ENCODE peak calls at places on chromosome 20, in ten cellular contexts. W is spleen; J is A549; B is CD4-positive, alpha-beta T cell; T is chondrocyte; D is activated B cell treated with CpG ODN at 0.5 μM for 24 hours; C is psoas muscle; Z is natural killer cell; G is PC-9; A is Panc1. Y is an unnamed sample.

GRCh38 chr20:34824861-34825529 is 456 bp downstream of the NCOA6 start:
- DNase-seq in J (peak), C (peak), W (peak), G (no peak), D (peak), A (no peak), T (no peak), Z (peak), B (peak), Y (peak)

GRCh38 chr20:4781637-4782349 is 60.1 kb downstream of the PRND start:
- DNase-seq in G (no peak), Z (no peak), B (no peak), A (no peak), D (no peak), W (no peak), T (no peak), C (no peak), J (no peak), Y (no peak)

GRCh38 chr20:49323622-49324238 is 45.9 kb upstream of the ZNFX1 start:
- DNase-seq in T (no peak), B (peak), W (no peak), D (no peak), C (no peak), J (no peak), Z (no peak), A (no peak), G (peak), Y (no peak)

GRCh38 chr20:10002871-10003270 is 31.9 kb upstream of the ANKEF1 start:
- DNase-seq in B (no peak), W (no peak), D (no peak), A (no peak), C (no peak), Z (no peak), G (no peak), J (no peak), T (no peak), Y (no peak)

GRCh38 chr20:14707026-14707680 is 369.7 kb upstream of the FLRT3 start:
- DNase-seq in T (no peak), G (no peak), B (no peak), J (no peak), C (no peak), Z (no peak), A (no peak), D (no peak), W (no peak), Y (no peak)

GRCh38 chr20:1876975-1877603 is 18.1 kb upstream of the SIRPA start:
- DNase-seq in A (no peak), T (no peak), W (no peak), G (no peak), D (no peak), J (peak), Z (no peak), B (no peak), C (peak), Y (no peak)

GRCh38 chr20:19977373-19977770 is 39.8 kb upstream of the NAA20 start:
- DNase-seq in B (no peak), W (no peak), J (no peak), C (peak), G (no peak), D (no peak), A (no peak), T (no peak), Z (no peak), Y (no peak)

GRCh38 chr20:51372176-51372803 is 170.2 kb downstream of the NFATC2 start:
- DNase-seq in Z (peak), J (peak), G (peak), B (peak), W (peak), D (peak), C (peak), A (no peak), T (no peak), Y (peak)

GRCh38 chr20:44069203-44069931 is 117.6 kb downstream of the JPH2 start:
- DNase-seq in T (no peak), B (peak), Z (peak), J (no peak), W (peak), D (peak), G (no peak), A (no peak), C (no peak), Y (no peak)

GRCh38 chr20:31967830-31968249 is at the start of gene XKR7:
- DNase-seq in A (no peak), D (no peak), C (no peak), B (no peak), W (peak), G (no peak), Z (no peak), T (no peak), J (no peak), Y (no peak)

GRCh38 chr20:36184816-36185776 is 30.6 kb downstream of the EPB41L1 start:
- DNase-seq in D (no peak), C (no peak), J (no peak), W (no peak), G (no peak), T (no peak), Z (no peak), A (no peak), B (no peak), Y (no peak)

GRCh38 chr20:13022401-13023170 is 13.8 kb downstream of the SPTLC3 start:
- DNase-seq in A (no peak), Z (no peak), B (no peak), D (no peak), T (no peak), J (no peak), G (no peak), W (no peak), C (no peak), Y (no peak)

GRCh38 chr20:11216451-11217314 is 542.9 kb upstream of the JAG1 start:
- DNase-seq in D (no peak), A (no peak), T (no peak), C (no peak), W (no peak), B (no peak), J (peak), G (no peak), Z (no peak), Y (no peak)

GRCh38 chr20:19022118-19022575 is 190.3 kb upstream of the SLC24A3 start:
- DNase-seq in T (no peak), C (no peak), J (no peak), G (no peak), W (no peak), A (no peak), Z (no peak), B (no peak), D (no peak), Y (no peak)

GRCh38 chr20:1631309-1632227 is 11.8 kb upstream of the SIRPB1 start:
- DNase-seq in Z (no peak), G (peak), T (no peak), J (no peak), W (no peak), A (no peak), C (no peak), D (no peak), B (no peak), Y (no peak)

GRCh38 chr20:34294563-34294962 is 8.6 kb downstream of the AHCY start:
- DNase-seq in Z (no peak), B (no peak), T (no peak), J (no peak), C (no peak), D (no peak), G (no peak), W (no peak), A (no peak), Y (no peak)

GRCh38 chr20:44632103-44632752 is 19.3 kb downstream of the ADA start:
- DNase-seq in B (no peak), Z (no peak), W (no peak), A (no peak), D (no peak), T (no peak), C (no peak), J (no peak), G (no peak), Y (no peak)

GRCh38 chr20:20003088-20003954 is 13.8 kb upstream of the NAA20 start:
- DNase-seq in T (no peak), G (no peak), Z (no peak), A (no peak), W (no peak), B (no peak), D (no peak), J (no peak), C (no peak), Y (no peak)

GRCh38 chr20:10978713-10979112 is 304.9 kb upstream of the JAG1 start:
- DNase-seq in A (no peak), D (no peak), W (no peak), G (no peak), B (no peak), J (no peak), Z (no peak), C (peak), T (no peak), Y (no peak)

GRCh38 chr20:25081065-25081729 is 744 bp downstream of the VSX1 start:
- DNase-seq in Z (no peak), B (peak), J (no peak), G (no peak), W (peak), D (no peak), C (peak), T (no peak), A (no peak), Y (peak)

GRCh38 chr20:21315138-21315537 is 12.0 kb downstream of the XRN2 start:
- DNase-seq in Z (no peak), T (no peak), C (no peak), G (no peak), D (no peak), A (no peak), W (no peak), B (no peak), J (no peak), Y (no peak)

GRCh38 chr20:6735913-6736845 is 31.3 kb upstream of the BMP2 start:
- DNase-seq in Z (no peak), J (no peak), G (no peak), C (no peak), D (no peak), B (no peak), T (no peak), W (no peak), A (no peak), Y (no peak)

GRCh38 chr20:48749437-48749836 is 78.4 kb downstream of the PREX1 start:
- DNase-seq in A (no peak), B (no peak), G (no peak), D (no peak), Z (no peak), W (no peak), C (no peak), J (no peak), T (no peak), Y (no peak)

GRCh38 chr20:840858-841567 is 7.5 kb downstream of the FAM110A start:
- DNase-seq in T (no peak), G (peak), W (peak), A (no peak), B (no peak), D (peak), Z (no peak), C (peak), J (peak), Y (peak)

GRCh38 chr20:33005132-33005566 is 916 bp upstream of the SUN5 start:
- DNase-seq in W (no peak), B (no peak), D (no peak), T (no peak), G (no peak), J (no peak), Z (no peak), C (no peak), A (no peak), Y (no peak)

GRCh38 chr20:664576-664975 is 11.0 kb downstream of the SCRT2 start:
- DNase-seq in T (no peak), Z (no peak), C (no peak), G (no peak), J (no peak), W (no peak), B (no peak), D (no peak), A (no peak), Y (no peak)

GRCh38 chr20:24487240-24487639 is 17.8 kb downstream of the SYNDIG1 start:
- DNase-seq in T (no peak), J (no peak), A (no peak), W (no peak), D (no peak), C (no peak), G (no peak), B (no peak), Z (no peak), Y (no peak)

GRCh38 chr20:51624157-51624731 is 81.7 kb upstream of the NFATC2 start:
- DNase-seq in T (no peak), J (peak), G (peak), C (peak), Z (peak), D (peak), A (no peak), B (peak), W (peak), Y (peak)

GRCh38 chr20:14337400-14338171 is at the start of gene FLRT3:
- DNase-seq in D (peak), W (no peak), B (no peak), Z (no peak), G (peak), A (peak), J (peak), T (no peak), C (peak), Y (peak)

GRCh38 chr20:19967441-19967840 is 49.7 kb upstream of the NAA20 start:
- DNase-seq in C (no peak), A (no peak), G (no peak), T (no peak), B (no peak), J (no peak), W (no peak), Z (no peak), D (no peak), Y (no peak)

GRCh38 chr20:41577129-41578009 is 40.8 kb downstream of the CHD6 start:
- DNase-seq in G (no peak), A (no peak), C (no peak), W (no peak), B (no peak), T (no peak), J (no peak), D (no peak), Z (no peak), Y (no peak)

GRCh38 chr20:9498322-9498721 is 16.1 kb upstream of the LAMP5 start:
- DNase-seq in D (no peak), W (no peak), T (no peak), J (no peak), C (no peak), G (no peak), Z (no peak), A (no peak), B (no peak), Y (no peak)

GRCh38 chr20:33648396-33649004 is 13.6 kb upstream of the C20orf144 start:
- DNase-seq in C (no peak), T (no peak), D (no peak), J (no peak), Z (no peak), W (peak), A (no peak), B (no peak), G (no peak), Y (no peak)

GRCh38 chr20:61499859-61500258 is 247.8 kb downstream of the CDH4 start:
- DNase-seq in G (no peak), J (no peak), A (no peak), C (no peak), D (no peak), B (no peak), T (no peak), Z (no peak), W (no peak), Y (no peak)

GRCh38 chr20:12575352-12576095 is 433.2 kb upstream of the SPTLC3 start:
- DNase-seq in J (no peak), Z (no peak), G (no peak), B (no peak), A (no peak), T (no peak), W (no peak), D (no peak), C (peak), Y (no peak)

GRCh38 chr20:19552896-19553180 is 205.2 kb upstream of the RIN2 start:
- DNase-seq in C (no peak), B (no peak), G (no peak), W (no peak), J (no peak), A (no peak), T (no peak), D (no peak), Z (no peak), Y (no peak)

GRCh38 chr20:53346266-53346665 is 247.4 kb downstream of the ZNF217 start:
- DNase-seq in T (no peak), A (no peak), D (no peak), B (no peak), W (no peak), Z (no peak), C (no peak), J (no peak), G (no peak), Y (no peak)
- TF ChIP-seq CTCF in T (no peak), A (no peak), D (no peak), B (no peak), W (no peak), Z (no peak), C (no peak), J (no peak), G (no peak), Y (no peak)

GRCh38 chr20:40251284-40251932 is 437.6 kb downstream of the MAFB start:
- DNase-seq in W (no peak), G (no peak), A (no peak), C (no peak), D (no peak), J (peak), Z (no peak), B (no peak), T (no peak), Y (no peak)
- TF ChIP-seq CTCF in W (peak), G (peak), A (peak), C (peak), D (no peak), J (no peak), Z (no peak), B (no peak), T (peak), Y (peak)

DNA sequence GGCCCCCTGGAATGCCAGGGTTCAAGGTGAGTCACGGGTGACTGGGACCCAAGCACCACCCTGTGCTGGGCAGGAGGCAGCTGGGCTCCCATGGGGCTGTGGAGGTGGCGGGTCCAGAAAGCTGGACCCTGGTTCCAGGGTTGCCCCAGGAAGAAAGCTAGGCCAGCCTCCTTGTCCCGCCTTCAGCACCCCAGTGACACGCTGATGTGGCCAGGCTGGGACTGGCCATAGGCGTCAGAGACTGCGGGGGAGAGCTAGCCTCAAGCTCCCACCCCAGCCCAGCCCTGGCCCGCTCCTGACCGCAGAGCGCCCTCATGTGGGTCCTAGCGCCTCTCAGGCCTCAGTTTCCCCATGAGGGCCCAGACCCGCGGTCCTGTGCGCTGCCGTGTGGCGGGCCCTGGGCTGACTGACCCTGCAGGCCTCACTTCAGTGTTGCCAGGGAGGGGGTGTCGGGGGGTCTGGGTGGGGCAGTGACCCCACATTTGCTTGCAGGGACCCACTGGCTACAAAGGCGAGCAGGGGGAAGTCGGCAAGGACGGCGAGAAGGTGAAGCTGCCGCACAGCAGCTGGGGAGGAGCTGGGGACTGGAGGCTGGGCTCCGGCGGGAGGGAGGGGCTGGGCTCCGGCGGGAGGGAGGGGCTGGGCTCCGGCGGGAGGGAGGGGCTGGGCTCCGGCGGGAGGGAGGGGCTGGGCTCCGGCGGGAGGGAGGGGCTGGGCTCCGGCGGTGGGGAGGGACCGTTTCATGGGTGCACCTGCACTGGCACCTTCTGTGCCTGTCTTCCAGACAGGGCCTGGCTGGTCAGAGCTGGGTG is 7.8 kb downstream of the COL9A3 start:
- DNase-seq in J (no peak), B (peak), D (no peak), C (no peak), A (no peak), Z (no peak), T (no peak), W (no peak), G (no peak), Y (no peak)
- TF ChIP-seq CTCF in J (no peak), B (no peak), D (no peak), C (no peak), A (no peak), Z (no peak), T (peak), W (no peak), G (no peak), Y (no peak)

GRCh38 chr20:37388831-37389230 is 42.9 kb downstream of the SRC start:
- DNase-seq in D (no peak), Z (no peak), C (peak), J (no peak), B (no peak), A (no peak), T (peak), W (peak), G (no peak), Y (no peak)

GRCh38 chr20:37390891-37391525 is 45.1 kb downstream of the SRC start:
- DNase-seq in J (no peak), B (no peak), C (peak), A (no peak), D (no peak), Z (no peak), T (peak), W (peak), G (no peak), Y (no peak)

GRCh38 chr20:37390503-37390890 is 44.6 kb downstream of the SRC start:
- DNase-seq in J (no peak), G (no peak), D (no peak), C (no peak), Z (no peak), B (no peak), W (peak), T (peak), A (no peak), Y (no peak)

GRCh38 chr20:37389241-37389747 is 43.4 kb downstream of the SRC start:
- DNase-seq in D (no peak), Z (no peak), A (no peak), G (no peak), J (no peak), W (peak), C (peak), T (peak), B (no peak), Y (no peak)

DNA sequence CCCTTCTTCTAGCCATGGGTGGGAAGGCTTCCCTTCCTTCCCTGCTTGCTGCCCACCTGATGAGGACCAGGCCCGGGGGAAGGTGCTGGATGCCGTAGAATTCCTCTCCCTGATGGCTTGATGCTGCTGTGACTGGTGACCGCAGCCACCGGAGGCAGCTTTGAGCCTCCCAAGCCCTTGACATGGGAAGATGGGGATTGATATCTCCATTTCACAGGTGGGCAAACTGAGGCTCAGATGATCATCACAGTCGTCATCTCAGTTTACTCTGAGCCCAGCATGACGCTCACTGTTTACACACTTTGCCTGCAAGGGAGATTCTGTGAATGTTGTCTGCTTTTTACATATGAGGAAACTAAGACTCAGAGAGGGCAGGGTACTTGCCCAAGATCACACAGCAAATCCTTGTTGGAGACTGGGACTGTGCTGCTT is 43.9 kb downstream of the SRC start:
- DNase-seq in B (no peak), J (no peak), C (peak), Z (no peak), T (peak), G (no peak), W (peak), A (no peak), D (no peak), Y (no peak)
- TF ChIP-seq CTCF in B (no peak), J (peak), C (no peak), Z (no peak), T (peak), G (no peak), W (no peak), A (peak), D (no peak), Y (no peak)

GRCh38 chr20:60365882-60366281 is 407.7 kb downstream of the CDH26 start:
- DNase-seq in A (no peak), T (no peak), W (no peak), G (no peak), B (no peak), D (no peak), C (no peak), J (no peak), Z (no peak), Y (no peak)

GRCh38 chr20:60372822-60373221 is 414.6 kb downstream of the CDH26 start:
- DNase-seq in Z (no peak), D (no peak), W (no peak), B (no peak), A (no peak), J (no peak), G (no peak), C (no peak), T (no peak), Y (no peak)

GRCh38 chr20:60372282-60372681 is 414.1 kb downstream of the CDH26 start:
- DNase-seq in B (no peak), W (no peak), A (no peak), C (no peak), J (no peak), T (no peak), Z (no peak), G (no peak), D (no peak), Y (no peak)

DNA sequence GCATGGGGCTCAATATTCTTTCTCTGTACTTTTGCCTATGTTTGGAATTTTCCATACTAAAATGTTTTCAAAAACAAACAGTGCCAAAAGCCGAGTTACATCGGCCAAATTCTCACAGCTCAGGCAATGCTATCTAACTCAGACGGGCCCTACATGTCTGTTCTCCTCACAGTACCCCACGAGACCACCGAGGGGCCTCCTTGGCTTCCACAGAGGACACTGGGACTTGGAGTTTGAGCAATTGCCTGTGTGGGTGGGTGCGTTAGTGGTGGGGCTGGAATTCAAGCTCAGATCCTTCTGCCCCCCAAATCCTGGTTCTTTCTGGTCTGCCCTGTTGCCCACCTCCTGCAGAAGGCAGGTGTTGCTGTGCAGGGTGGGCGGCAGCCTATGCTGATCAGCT is 413.2 kb downstream of the CDH26 start:
- DNase-seq in T (no peak), A (no peak), W (no peak), J (no peak), C (no peak), B (no peak), Z (no peak), G (no peak), D (no peak), Y (no peak)
- TF ChIP-seq CTCF in T (no peak), A (no peak), W (no peak), J (no peak), C (no peak), B (no peak), Z (no peak), G (no peak), D (no peak), Y (no peak)